ENCODE peak calls at places on chromosome 7, in seven cellular contexts. W is GM12878, H is H1, E is K562, C is HepG2, Y is SK-N-SH, G is HCT116. Z is an unnamed sample.

GRCh38 chr7:18993933-18994668 is 123.3 kb downstream of the TWIST1 start:
- DNase-seq in W (no peak), H (no peak), E (no peak), C (no peak), Y (peak; percentile 37), G (no peak), Z (no peak)

GRCh38 chr7:132312531-132313070 is 263.7 kb downstream of the PLXNA4 start:
- DNase-seq in W (no peak), H (no peak), E (no peak), C (no peak), Y (no peak), G (no peak), Z (no peak)

GRCh38 chr7:131538071-131538790 is 18.2 kb downstream of the PODXL start:
- DNase-seq in W (no peak), H (no peak), E (no peak), C (no peak), Y (no peak), G (peak; percentile 72), Z (no peak)

GRCh38 chr7:80172387-80172786 is 37.8 kb downstream of the GNAI1 start:
- DNase-seq in W (no peak), H (no peak), E (no peak), C (no peak), Y (no peak), G (no peak), Z (no peak)

GRCh38 chr7:27992092-27992491 is 188.5 kb downstream of the JAZF1 start:
- DNase-seq in W (no peak), H (no peak), E (no peak), C (no peak), Y (no peak), G (no peak), Z (no peak)

GRCh38 chr7:106309352-106309751 is 24.6 kb upstream of the NAMPT start:
- DNase-seq in W (no peak), H (no peak), E (no peak), C (no peak), Y (no peak), G (no peak), Z (no peak)

GRCh38 chr7:79281406-79281805 is 172.1 kb downstream of the MAGI2 start:
- DNase-seq in W (no peak), H (no peak), E (no peak), C (no peak), Y (no peak), G (no peak), Z (no peak)

GRCh38 chr7:3027005-3027404 is 16.7 kb downstream of the CARD11 start:
- DNase-seq in W (no peak), H (no peak), E (no peak), C (no peak), Y (peak; percentile 88), G (no peak), Z (no peak)

DNA sequence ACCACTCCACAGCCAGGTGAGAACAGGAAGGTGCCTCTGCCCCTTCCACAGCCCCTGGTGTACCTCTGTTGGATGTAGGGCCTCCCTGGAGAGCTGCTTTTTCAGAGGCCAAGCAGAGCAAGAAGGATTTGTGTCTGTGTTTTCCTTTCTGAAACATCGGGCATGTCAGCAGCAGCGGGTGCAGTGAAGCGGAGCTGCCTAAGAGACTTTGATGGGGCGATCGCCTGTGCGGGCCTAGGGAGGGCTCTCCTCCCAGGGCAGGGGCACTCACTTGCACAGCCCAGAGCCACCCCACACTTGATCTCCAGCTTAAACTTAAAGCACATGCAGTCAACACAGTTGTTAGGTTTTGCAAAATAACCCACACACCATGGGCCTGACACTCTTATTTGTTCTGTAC is 324.7 kb downstream of the ACTR3B start:
- DNase-seq in W (no peak), H (no peak), E (no peak), C (no peak), Y (no peak), G (no peak), Z (no peak)
- TF ChIP-seq JUND in W (no peak), H (no peak), E (no peak), C (no peak), Y (no peak), G (no peak), Z (no peak)

GRCh38 chr7:47386273-47386820 is 195.6 kb downstream of the TNS3 start:
- DNase-seq in W (no peak), H (no peak), E (no peak), C (no peak), Y (no peak), G (no peak), Z (no peak)
- TF ChIP-seq JUND in W (no peak), H (no peak), E (no peak), C (no peak), Y (no peak), G (no peak), Z (no peak)

GRCh38 chr7:4500812-4501211 is 181.3 kb upstream of the FOXK1 start:
- DNase-seq in W (no peak), H (no peak), E (no peak), C (no peak), Y (no peak), G (no peak), Z (no peak)
- TF ChIP-seq JUND in W (no peak), H (peak; percentile 11), E (no peak), C (no peak), Y (no peak), G (no peak), Z (no peak)

GRCh38 chr7:14457567-14458453 is 444.7 kb downstream of the DGKB start:
- DNase-seq in W (no peak), H (peak; percentile 33), E (peak; percentile 75), C (peak; percentile 26), Y (peak; percentile 53), G (peak; percentile 83), Z (peak; percentile 62)
- TF ChIP-seq JUND in W (no peak), H (no peak), E (no peak), C (no peak), Y (no peak), G (no peak), Z (no peak)

GRCh38 chr7:94409561-94409960 is 14.9 kb downstream of the COL1A2 start:
- DNase-seq in W (no peak), H (no peak), E (no peak), C (no peak), Y (no peak), G (no peak), Z (no peak)
- TF ChIP-seq JUND in W (no peak), H (no peak), E (no peak), C (no peak), Y (no peak), G (no peak), Z (no peak)

GRCh38 chr7:41187322-41187721 is 515.6 kb downstream of the INHBA start:
- DNase-seq in W (no peak), H (no peak), E (no peak), C (no peak), Y (no peak), G (no peak), Z (no peak)

GRCh38 chr7:41188163-41189130 is 514.4 kb downstream of the INHBA start:
- DNase-seq in W (no peak), H (no peak), E (no peak), C (no peak), Y (no peak), G (no peak), Z (peak; percentile 23)

GRCh38 chr7:41193738-41194287 is 509.1 kb downstream of the INHBA start:
- DNase-seq in W (no peak), H (no peak), E (no peak), C (no peak), Y (peak; percentile 72), G (no peak), Z (no peak)

GRCh38 chr7:41190615-41191014 is 512.3 kb downstream of the INHBA start:
- DNase-seq in W (no peak), H (no peak), E (no peak), C (no peak), Y (no peak), G (no peak), Z (no peak)

GRCh38 chr7:41189866-41190265 is 513.0 kb downstream of the INHBA start:
- DNase-seq in W (no peak), H (no peak), E (no peak), C (no peak), Y (no peak), G (peak; percentile 33), Z (no peak)
- TF ChIP-seq JUND in W (no peak), H (no peak), E (no peak), C (no peak), Y (peak; percentile 78), G (peak; percentile 55), Z (no peak)

Z was measured in T47D.